ENCODE peak calls at places on chromosome 10, in ten cellular contexts. Q is body of pancreas; G is hepatocyte; F is endothelial cell of umbilical vein; D is lower lobe of right lung; Y is PC-9; Z is GM23248; A is uterus; I is CD4-positive, CD25-positive, alpha-beta regulatory T cell; P is ovary. M is an unnamed sample. For H3K4me1, the result is how much of the 10 kb centered on the place peaks cover.

GRCh38 chr10:106224676-106225075 is 939.8 kb downstream of the SORCS1 start:
- DNase-seq in Q (no peak), G (no peak), F (no peak), D (no peak), Y (no peak), Z (peak), A (no peak), I (no peak), P (no peak), M (no peak)

GRCh38 chr10:78401882-78402367 is 368.3 kb downstream of the RPS24 start:
- DNase-seq in Q (no peak), G (peak), F (no peak), D (no peak), Y (no peak), Z (no peak), A (no peak), I (no peak), P (no peak), M (no peak)

GRCh38 chr10:60905580-60905979 is 38.4 kb downstream of the RHOBTB1 start:
- DNase-seq in Q (no peak), G (no peak), F (peak), D (peak), Y (peak), Z (peak), A (peak), I (no peak), P (peak), M (peak)

GRCh38 chr10:120042705-120043104 is 150.2 kb downstream of the SEC23IP start:
- DNase-seq in Q (no peak), G (no peak), F (no peak), D (no peak), Y (no peak), Z (no peak), A (no peak), I (no peak), P (no peak), M (no peak)

GRCh38 chr10:59823751-59824150 is 70.5 kb upstream of the MRLN start:
- DNase-seq in Q (no peak), G (no peak), F (no peak), D (no peak), Y (no peak), Z (no peak), A (no peak), I (no peak), P (no peak), M (no peak)

GRCh38 chr10:48353246-48353645 is 46.8 kb downstream of the MAPK8 start:
- DNase-seq in Q (no peak), G (no peak), F (no peak), D (no peak), Y (no peak), Z (no peak), A (no peak), I (no peak), P (no peak), M (no peak)

GRCh38 chr10:44033008-44033407 is 351.9 kb downstream of the CXCL12 start:
- DNase-seq in Q (no peak), G (no peak), F (no peak), D (no peak), Y (no peak), Z (peak), A (no peak), I (no peak), P (no peak), M (no peak)

GRCh38 chr10:33773895-33774480 is 439.5 kb upstream of the NRP1 start:
- DNase-seq in Q (no peak), G (no peak), F (no peak), D (no peak), Y (no peak), Z (no peak), A (no peak), I (no peak), P (no peak), M (no peak)

GRCh38 chr10:26938578-26938977 is 77.8 kb upstream of the ABI1 start:
- DNase-seq in Q (no peak), G (no peak), F (no peak), D (no peak), Y (no peak), Z (no peak), A (no peak), I (no peak), P (no peak), M (no peak)

GRCh38 chr10:124129471-124129870 is 36.1 kb upstream of the CHST15 start:
- DNase-seq in Q (no peak), G (no peak), F (no peak), D (no peak), Y (no peak), Z (no peak), A (no peak), I (no peak), P (no peak), M (no peak)

GRCh38 chr10:122748496-122748895 is 48.9 kb upstream of the C10orf120 start:
- DNase-seq in Q (no peak), G (no peak), F (no peak), D (no peak), Y (no peak), Z (no peak), A (no peak), I (no peak), P (no peak), M (no peak)

GRCh38 chr10:73493781-73494180 is 2.0 kb downstream of the PPP3CB start:
- DNase-seq in Q (no peak), G (no peak), F (no peak), D (no peak), Y (peak), Z (peak), A (no peak), I (no peak), P (no peak), M (no peak)

GRCh38 chr10:24456319-24456718 is 247.4 kb downstream of the KIAA1217 start:
- DNase-seq in Q (peak), G (peak), F (no peak), D (no peak), Y (peak), Z (peak), A (no peak), I (no peak), P (no peak), M (no peak)

GRCh38 chr10:88881922-88882645 is 2.0 kb downstream of the STAMBPL1 start:
- DNase-seq in Q (no peak), G (no peak), F (peak), D (no peak), Y (no peak), Z (no peak), A (no peak), I (no peak), P (no peak), M (no peak)

GRCh38 chr10:93357680-93358079 is 124.5 kb downstream of the MYOF start:
- DNase-seq in Q (peak), G (peak), F (peak), D (no peak), Y (no peak), Z (peak), A (no peak), I (peak), P (no peak), M (no peak)

GRCh38 chr10:93854985-93855384 is 38.8 kb upstream of the SLC35G1 start:
- DNase-seq in Q (peak), G (peak), F (peak), D (no peak), Y (no peak), Z (no peak), A (no peak), I (no peak), P (no peak), M (no peak)

GRCh38 chr10:19659920-19660655 is 156.1 kb upstream of the PLXDC2 start:
- DNase-seq in Q (no peak), G (no peak), F (no peak), D (no peak), Y (no peak), Z (peak), A (no peak), I (no peak), P (no peak), M (no peak)

GRCh38 chr10:46090258-46090812 is 44.3 kb upstream of the MSMB start:
- DNase-seq in Q (no peak), G (no peak), F (no peak), D (no peak), Y (no peak), Z (no peak), A (no peak), I (no peak), P (no peak), M (no peak)
- H3K27ac ChIP-seq in Q (no peak), G (no peak), F (no peak), D (no peak), Y (no peak), Z (no peak), A (no peak), I (peak), P (no peak), M (no peak)

DNA sequence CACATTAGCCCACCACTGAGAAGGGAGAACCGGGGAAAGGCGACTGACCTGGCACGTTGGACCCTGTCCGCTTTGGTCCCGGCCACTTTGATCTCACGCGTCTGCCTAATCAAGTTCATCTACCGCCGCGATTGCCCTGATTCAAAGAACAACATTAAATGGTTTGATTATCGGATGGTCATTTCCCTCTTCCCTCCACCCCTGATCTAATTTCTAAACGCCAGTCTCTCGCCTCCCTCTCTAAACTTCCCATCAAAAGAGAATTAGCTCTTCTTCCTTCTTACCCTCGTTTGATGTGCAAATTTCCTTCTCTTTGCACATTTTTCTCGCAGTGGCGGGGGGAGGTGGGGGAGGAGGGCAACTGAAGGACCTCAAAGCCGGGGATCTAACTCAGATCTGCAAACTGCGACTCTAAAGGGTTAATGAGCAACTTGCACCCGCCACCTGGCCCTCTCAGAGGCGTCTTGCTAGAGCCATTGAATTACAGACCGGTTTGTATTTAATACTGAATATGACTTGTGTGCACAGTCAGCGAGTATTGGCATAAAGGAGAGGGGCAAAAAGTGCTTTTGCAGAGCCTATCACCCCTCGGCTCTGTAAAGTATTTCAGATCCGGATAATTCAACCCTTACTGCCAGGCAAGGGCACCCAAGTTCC is 603 bp upstream of the DKK1 start:
- DNase-seq in Q (peak), G (peak), F (peak), D (no peak), Y (no peak), Z (peak), A (no peak), I (no peak), P (no peak), M (no peak)
- H3K4me1 ChIP-seq in Q (under half), G (under half), F (under half), D (under half), Y (under half), Z (under half), A (under half), I (under half), P (under half), M (under half)

GRCh38 chr10:104345512-104345911 is 7.2 kb upstream of the ITPRIP start:
- DNase-seq in Q (no peak), G (no peak), F (no peak), D (no peak), Y (no peak), Z (no peak), A (no peak), I (no peak), P (no peak), M (no peak)

GRCh38 chr10:104340099-104340594 is 1.9 kb upstream of the ITPRIP start:
- DNase-seq in Q (peak), G (peak), F (no peak), D (no peak), Y (no peak), Z (no peak), A (no peak), I (no peak), P (no peak), M (no peak)

GRCh38 chr10:104340692-104341091 is 2.4 kb upstream of the ITPRIP start:
- DNase-seq in Q (no peak), G (no peak), F (no peak), D (no peak), Y (no peak), Z (no peak), A (no peak), I (no peak), P (no peak), M (no peak)

GRCh38 chr10:104344219-104344618 is 6.0 kb upstream of the ITPRIP start:
- DNase-seq in Q (no peak), G (no peak), F (no peak), D (no peak), Y (no peak), Z (no peak), A (no peak), I (no peak), P (no peak), M (no peak)

GRCh38 chr10:104342941-104343411 is 4.7 kb upstream of the ITPRIP start:
- DNase-seq in Q (no peak), G (no peak), F (peak), D (no peak), Y (no peak), Z (peak), A (no peak), I (no peak), P (no peak), M (peak)
- H3K27ac ChIP-seq in Q (no peak), G (no peak), F (peak), D (no peak), Y (no peak), Z (peak), A (no peak), I (no peak), P (no peak), M (peak)

GRCh38 chr10:96243296-96243695 is 28.1 kb downstream of the BLNK start:
- DNase-seq in Q (no peak), G (no peak), F (no peak), D (no peak), Y (no peak), Z (no peak), A (no peak), I (no peak), P (no peak), M (no peak)

GRCh38 chr10:96236876-96237275 is 34.5 kb downstream of the BLNK start:
- DNase-seq in Q (no peak), G (no peak), F (no peak), D (no peak), Y (no peak), Z (no peak), A (no peak), I (no peak), P (no peak), M (no peak)

GRCh38 chr10:96238889-96239624 is 32.3 kb downstream of the BLNK start:
- DNase-seq in Q (no peak), G (no peak), F (no peak), D (no peak), Y (peak), Z (no peak), A (no peak), I (no peak), P (no peak), M (no peak)

GRCh38 chr10:96244354-96244753 is 27.0 kb downstream of the BLNK start:
- DNase-seq in Q (no peak), G (no peak), F (no peak), D (no peak), Y (no peak), Z (no peak), A (no peak), I (no peak), P (no peak), M (no peak)

GRCh38 chr10:96242822-96243221 is 28.5 kb downstream of the BLNK start:
- DNase-seq in Q (no peak), G (no peak), F (no peak), D (no peak), Y (no peak), Z (no peak), A (no peak), I (no peak), P (no peak), M (no peak)
- H3K4me1 ChIP-seq in Q (under half), G (under half), F (under half), D (under half), Y (under half), Z (under half), A (under half), I (under half), P (under half), M (under half)

GRCh38 chr10:14822879-14823755 is 14.7 kb downstream of the CDNF start:
- DNase-seq in Q (peak), G (peak), F (peak), D (no peak), Y (no peak), Z (peak), A (peak), I (peak), P (no peak), M (peak)
- H3K27ac ChIP-seq in Q (no peak), G (no peak), F (no peak), D (no peak), Y (no peak), Z (no peak), A (no peak), I (no peak), P (no peak), M (no peak)

M was measured in adrenal gland.